ENCODE peak calls at places on chromosomes 11 and 22, in ten cellular contexts. One of them, this sample, is unnamed.

GRCh38 chr11:128232588-128232987 is 354.8 kb downstream of the ETS1 start:
- DNase-seq in T-helper 2 cell: peak
- DNase-seq in epithelial cell of prostate: no peak
- DNase-seq in HS-27A: no peak
- DNase-seq in germinal center: no peak
- DNase-seq in substantia nigra: no peak
- DNase-seq in activated CD4-positive, alpha-beta T cell treated with anti-CD3 and anti-CD28 coated beads, Interleukin-2, amount 50 U/mL, for 24 hours: no peak
- DNase-seq in NCI-H345: no peak
- DNase-seq in CD8-positive, alpha-beta memory T cell: no peak
- DNase-seq in NCI-H1930: no peak
- DNase-seq in this sample: no peak

GRCh38 chr11:9090488-9091043 is 833 bp downstream of the SCUBE2 start:
- DNase-seq in T-helper 2 cell: no peak
- DNase-seq in epithelial cell of prostate: no peak
- DNase-seq in HS-27A: no peak
- DNase-seq in germinal center: no peak
- DNase-seq in substantia nigra: no peak
- DNase-seq in activated CD4-positive, alpha-beta T cell treated with anti-CD3 and anti-CD28 coated beads, Interleukin-2, amount 50 U/mL, for 24 hours: no peak
- DNase-seq in NCI-H345: no peak
- DNase-seq in CD8-positive, alpha-beta memory T cell: no peak
- DNase-seq in NCI-H1930: no peak
- DNase-seq in this sample: no peak

GRCh38 chr11:85756401-85757200 is 54.3 kb downstream of the SYTL2 start:
- DNase-seq in T-helper 2 cell: no peak
- DNase-seq in epithelial cell of prostate: peak
- DNase-seq in HS-27A: no peak
- DNase-seq in germinal center: no peak
- DNase-seq in substantia nigra: no peak
- DNase-seq in activated CD4-positive, alpha-beta T cell treated with anti-CD3 and anti-CD28 coated beads, Interleukin-2, amount 50 U/mL, for 24 hours: no peak
- DNase-seq in NCI-H345: no peak
- DNase-seq in CD8-positive, alpha-beta memory T cell: peak
- DNase-seq in NCI-H1930: no peak
- DNase-seq in this sample: no peak

GRCh38 chr22:37776639-37777005 is 31.1 kb upstream of the GCAT start:
- DNase-seq in T-helper 2 cell: no peak
- DNase-seq in epithelial cell of prostate: no peak
- DNase-seq in HS-27A: no peak
- DNase-seq in germinal center: no peak
- DNase-seq in substantia nigra: no peak
- DNase-seq in activated CD4-positive, alpha-beta T cell treated with anti-CD3 and anti-CD28 coated beads, Interleukin-2, amount 50 U/mL, for 24 hours: no peak
- DNase-seq in NCI-H345: no peak
- DNase-seq in CD8-positive, alpha-beta memory T cell: no peak
- DNase-seq in NCI-H1930: no peak
- DNase-seq in this sample: no peak

GRCh38 chr22:23833911-23834317 is 4.9 kb downstream of the DERL3 start:
- DNase-seq in T-helper 2 cell: no peak
- DNase-seq in epithelial cell of prostate: no peak
- DNase-seq in HS-27A: no peak
- DNase-seq in germinal center: no peak
- DNase-seq in substantia nigra: no peak
- DNase-seq in activated CD4-positive, alpha-beta T cell treated with anti-CD3 and anti-CD28 coated beads, Interleukin-2, amount 50 U/mL, for 24 hours: no peak
- DNase-seq in NCI-H345: no peak
- DNase-seq in CD8-positive, alpha-beta memory T cell: no peak
- DNase-seq in NCI-H1930: no peak
- DNase-seq in this sample: no peak

GRCh38 chr11:1780700-1781592 is 17.2 kb upstream of the CTSD start:
- DNase-seq in T-helper 2 cell: no peak
- DNase-seq in epithelial cell of prostate: no peak
- DNase-seq in HS-27A: no peak
- DNase-seq in germinal center: no peak
- DNase-seq in substantia nigra: no peak
- DNase-seq in activated CD4-positive, alpha-beta T cell treated with anti-CD3 and anti-CD28 coated beads, Interleukin-2, amount 50 U/mL, for 24 hours: no peak
- DNase-seq in NCI-H345: no peak
- DNase-seq in CD8-positive, alpha-beta memory T cell: no peak
- DNase-seq in NCI-H1930: no peak
- DNase-seq in this sample: no peak

GRCh38 chr22:30408388-30409101 is 11.7 kb downstream of the SEC14L2 start:
- DNase-seq in T-helper 2 cell: no peak
- DNase-seq in epithelial cell of prostate: no peak
- DNase-seq in HS-27A: no peak
- DNase-seq in germinal center: no peak
- DNase-seq in substantia nigra: no peak
- DNase-seq in activated CD4-positive, alpha-beta T cell treated with anti-CD3 and anti-CD28 coated beads, Interleukin-2, amount 50 U/mL, for 24 hours: no peak
- DNase-seq in NCI-H345: no peak
- DNase-seq in CD8-positive, alpha-beta memory T cell: no peak
- DNase-seq in NCI-H1930: no peak
- DNase-seq in this sample: no peak

GRCh38 chr11:83047515-83048225 is 24.0 kb downstream of the RAB30 start:
- DNase-seq in T-helper 2 cell: no peak
- DNase-seq in epithelial cell of prostate: no peak
- DNase-seq in HS-27A: no peak
- DNase-seq in germinal center: no peak
- DNase-seq in substantia nigra: no peak
- DNase-seq in activated CD4-positive, alpha-beta T cell treated with anti-CD3 and anti-CD28 coated beads, Interleukin-2, amount 50 U/mL, for 24 hours: no peak
- DNase-seq in NCI-H345: peak
- DNase-seq in CD8-positive, alpha-beta memory T cell: no peak
- DNase-seq in NCI-H1930: peak
- DNase-seq in this sample: no peak

GRCh38 chr22:37741312-37741795 is 44.5 kb downstream of the TRIOBP start:
- DNase-seq in T-helper 2 cell: no peak
- DNase-seq in epithelial cell of prostate: peak
- DNase-seq in HS-27A: no peak
- DNase-seq in germinal center: no peak
- DNase-seq in substantia nigra: no peak
- DNase-seq in activated CD4-positive, alpha-beta T cell treated with anti-CD3 and anti-CD28 coated beads, Interleukin-2, amount 50 U/mL, for 24 hours: no peak
- DNase-seq in NCI-H345: peak
- DNase-seq in CD8-positive, alpha-beta memory T cell: no peak
- DNase-seq in NCI-H1930: no peak
- DNase-seq in this sample: no peak

GRCh38 chr22:43878079-43878795 is 13.6 kb downstream of the PNPLA5 start:
- DNase-seq in T-helper 2 cell: no peak
- DNase-seq in epithelial cell of prostate: no peak
- DNase-seq in HS-27A: no peak
- DNase-seq in germinal center: no peak
- DNase-seq in substantia nigra: no peak
- DNase-seq in activated CD4-positive, alpha-beta T cell treated with anti-CD3 and anti-CD28 coated beads, Interleukin-2, amount 50 U/mL, for 24 hours: no peak
- DNase-seq in NCI-H345: no peak
- DNase-seq in CD8-positive, alpha-beta memory T cell: no peak
- DNase-seq in NCI-H1930: no peak
- DNase-seq in this sample: no peak

GRCh38 chr11:12168114-12168513 is 57.7 kb downstream of the MICAL2 start:
- DNase-seq in T-helper 2 cell: no peak
- DNase-seq in epithelial cell of prostate: no peak
- DNase-seq in HS-27A: no peak
- DNase-seq in germinal center: no peak
- DNase-seq in substantia nigra: no peak
- DNase-seq in activated CD4-positive, alpha-beta T cell treated with anti-CD3 and anti-CD28 coated beads, Interleukin-2, amount 50 U/mL, for 24 hours: no peak
- DNase-seq in NCI-H345: no peak
- DNase-seq in CD8-positive, alpha-beta memory T cell: no peak
- DNase-seq in NCI-H1930: no peak
- DNase-seq in this sample: no peak

GRCh38 chr22:22893891-22894739 is 6.5 kb downstream of the IGLL5 start:
- DNase-seq in T-helper 2 cell: no peak
- DNase-seq in epithelial cell of prostate: no peak
- DNase-seq in HS-27A: no peak
- DNase-seq in germinal center: no peak
- DNase-seq in substantia nigra: no peak
- DNase-seq in activated CD4-positive, alpha-beta T cell treated with anti-CD3 and anti-CD28 coated beads, Interleukin-2, amount 50 U/mL, for 24 hours: no peak
- DNase-seq in NCI-H345: no peak
- DNase-seq in CD8-positive, alpha-beta memory T cell: no peak
- DNase-seq in NCI-H1930: no peak
- DNase-seq in this sample: no peak

GRCh38 chr22:41781508-41781906 is 19.0 kb upstream of the CCDC134 start:
- DNase-seq in T-helper 2 cell: no peak
- DNase-seq in epithelial cell of prostate: no peak
- DNase-seq in HS-27A: no peak
- DNase-seq in germinal center: no peak
- DNase-seq in substantia nigra: no peak
- DNase-seq in activated CD4-positive, alpha-beta T cell treated with anti-CD3 and anti-CD28 coated beads, Interleukin-2, amount 50 U/mL, for 24 hours: no peak
- DNase-seq in NCI-H345: no peak
- DNase-seq in CD8-positive, alpha-beta memory T cell: no peak
- DNase-seq in NCI-H1930: no peak
- DNase-seq in this sample: no peak

GRCh38 chr11:73965076-73965763 is 14.4 kb downstream of the DNAJB13 start:
- DNase-seq in T-helper 2 cell: no peak
- DNase-seq in epithelial cell of prostate: no peak
- DNase-seq in HS-27A: no peak
- DNase-seq in germinal center: no peak
- DNase-seq in substantia nigra: no peak
- DNase-seq in activated CD4-positive, alpha-beta T cell treated with anti-CD3 and anti-CD28 coated beads, Interleukin-2, amount 50 U/mL, for 24 hours: no peak
- DNase-seq in NCI-H345: no peak
- DNase-seq in CD8-positive, alpha-beta memory T cell: no peak
- DNase-seq in NCI-H1930: no peak
- DNase-seq in this sample: no peak

GRCh38 chr22:38890377-38890776 is 18.4 kb upstream of the CBX6 start:
- DNase-seq in T-helper 2 cell: no peak
- DNase-seq in epithelial cell of prostate: no peak
- DNase-seq in HS-27A: no peak
- DNase-seq in germinal center: no peak
- DNase-seq in substantia nigra: no peak
- DNase-seq in activated CD4-positive, alpha-beta T cell treated with anti-CD3 and anti-CD28 coated beads, Interleukin-2, amount 50 U/mL, for 24 hours: no peak
- DNase-seq in NCI-H345: no peak
- DNase-seq in CD8-positive, alpha-beta memory T cell: no peak
- DNase-seq in NCI-H1930: no peak
- DNase-seq in this sample: no peak

GRCh38 chr11:84437129-84438123 is 1151.3 kb upstream of the CCDC90B start:
- DNase-seq in T-helper 2 cell: no peak
- DNase-seq in epithelial cell of prostate: peak
- DNase-seq in HS-27A: no peak
- DNase-seq in germinal center: no peak
- DNase-seq in substantia nigra: no peak
- DNase-seq in activated CD4-positive, alpha-beta T cell treated with anti-CD3 and anti-CD28 coated beads, Interleukin-2, amount 50 U/mL, for 24 hours: no peak
- DNase-seq in NCI-H345: peak
- DNase-seq in CD8-positive, alpha-beta memory T cell: no peak
- DNase-seq in NCI-H1930: no peak
- DNase-seq in this sample: no peak

GRCh38 chr22:29623553-29624169 is 20.2 kb downstream of the NF2 start:
- DNase-seq in T-helper 2 cell: no peak
- DNase-seq in epithelial cell of prostate: no peak
- DNase-seq in HS-27A: no peak
- DNase-seq in germinal center: no peak
- DNase-seq in substantia nigra: no peak
- DNase-seq in activated CD4-positive, alpha-beta T cell treated with anti-CD3 and anti-CD28 coated beads, Interleukin-2, amount 50 U/mL, for 24 hours: no peak
- DNase-seq in NCI-H345: no peak
- DNase-seq in CD8-positive, alpha-beta memory T cell: no peak
- DNase-seq in NCI-H1930: no peak
- DNase-seq in this sample: no peak

GRCh38 chr11:20013346-20014066 is 146.8 kb downstream of the DBX1 start:
- DNase-seq in T-helper 2 cell: no peak
- DNase-seq in epithelial cell of prostate: no peak
- DNase-seq in HS-27A: no peak
- DNase-seq in germinal center: no peak
- DNase-seq in substantia nigra: no peak
- DNase-seq in activated CD4-positive, alpha-beta T cell treated with anti-CD3 and anti-CD28 coated beads, Interleukin-2, amount 50 U/mL, for 24 hours: no peak
- DNase-seq in NCI-H345: peak
- DNase-seq in CD8-positive, alpha-beta memory T cell: no peak
- DNase-seq in NCI-H1930: no peak
- DNase-seq in this sample: no peak

GRCh38 chr11:506950-507726 is at the start of gene RNH1:
- DNase-seq in T-helper 2 cell: peak
- DNase-seq in epithelial cell of prostate: peak
- DNase-seq in HS-27A: peak
- DNase-seq in germinal center: peak
- DNase-seq in substantia nigra: peak
- DNase-seq in activated CD4-positive, alpha-beta T cell treated with anti-CD3 and anti-CD28 coated beads, Interleukin-2, amount 50 U/mL, for 24 hours: peak
- DNase-seq in NCI-H345: peak
- DNase-seq in CD8-positive, alpha-beta memory T cell: peak
- DNase-seq in NCI-H1930: peak
- DNase-seq in this sample: peak

GRCh38 chr22:22944268-22944985 is 56.8 kb downstream of the IGLL5 start:
- DNase-seq in T-helper 2 cell: no peak
- DNase-seq in epithelial cell of prostate: no peak
- DNase-seq in HS-27A: no peak
- DNase-seq in germinal center: no peak
- DNase-seq in substantia nigra: no peak
- DNase-seq in activated CD4-positive, alpha-beta T cell treated with anti-CD3 and anti-CD28 coated beads, Interleukin-2, amount 50 U/mL, for 24 hours: no peak
- DNase-seq in NCI-H345: no peak
- DNase-seq in CD8-positive, alpha-beta memory T cell: no peak
- DNase-seq in NCI-H1930: no peak
- DNase-seq in this sample: no peak

GRCh38 chr11:125871391-125872137 is 15.9 kb upstream of the HYLS1 start:
- DNase-seq in T-helper 2 cell: no peak
- DNase-seq in epithelial cell of prostate: no peak
- DNase-seq in HS-27A: no peak
- DNase-seq in germinal center: peak
- DNase-seq in substantia nigra: no peak
- DNase-seq in activated CD4-positive, alpha-beta T cell treated with anti-CD3 and anti-CD28 coated beads, Interleukin-2, amount 50 U/mL, for 24 hours: no peak
- DNase-seq in NCI-H345: no peak
- DNase-seq in CD8-positive, alpha-beta memory T cell: no peak
- DNase-seq in NCI-H1930: no peak
- DNase-seq in this sample: peak

GRCh38 chr11:74725701-74726100 is 5.5 kb downstream of the CHRDL2 start:
- DNase-seq in T-helper 2 cell: no peak
- DNase-seq in epithelial cell of prostate: no peak
- DNase-seq in HS-27A: no peak
- DNase-seq in germinal center: no peak
- DNase-seq in substantia nigra: no peak
- DNase-seq in activated CD4-positive, alpha-beta T cell treated with anti-CD3 and anti-CD28 coated beads, Interleukin-2, amount 50 U/mL, for 24 hours: no peak
- DNase-seq in NCI-H345: no peak
- DNase-seq in CD8-positive, alpha-beta memory T cell: no peak
- DNase-seq in NCI-H1930: no peak
- DNase-seq in this sample: no peak

GRCh38 chr11:115921540-115921939 is 417.3 kb upstream of the CADM1 start:
- DNase-seq in T-helper 2 cell: no peak
- DNase-seq in epithelial cell of prostate: no peak
- DNase-seq in HS-27A: no peak
- DNase-seq in germinal center: no peak
- DNase-seq in substantia nigra: no peak
- DNase-seq in activated CD4-positive, alpha-beta T cell treated with anti-CD3 and anti-CD28 coated beads, Interleukin-2, amount 50 U/mL, for 24 hours: no peak
- DNase-seq in NCI-H345: no peak
- DNase-seq in CD8-positive, alpha-beta memory T cell: no peak
- DNase-seq in NCI-H1930: no peak
- DNase-seq in this sample: no peak

GRCh38 chr22:21003782-21004181 is 1.9 kb upstream of the THAP7 start:
- DNase-seq in T-helper 2 cell: no peak
- DNase-seq in epithelial cell of prostate: no peak
- DNase-seq in HS-27A: no peak
- DNase-seq in germinal center: no peak
- DNase-seq in substantia nigra: no peak
- DNase-seq in activated CD4-positive, alpha-beta T cell treated with anti-CD3 and anti-CD28 coated beads, Interleukin-2, amount 50 U/mL, for 24 hours: no peak
- DNase-seq in NCI-H345: peak
- DNase-seq in CD8-positive, alpha-beta memory T cell: no peak
- DNase-seq in NCI-H1930: no peak
- DNase-seq in this sample: peak

GRCh38 chr11:65791719-65792213 is 4.9 kb downstream of the OVOL1 start:
- DNase-seq in T-helper 2 cell: peak
- DNase-seq in epithelial cell of prostate: no peak
- DNase-seq in HS-27A: no peak
- DNase-seq in germinal center: peak
- DNase-seq in substantia nigra: no peak
- DNase-seq in activated CD4-positive, alpha-beta T cell treated with anti-CD3 and anti-CD28 coated beads, Interleukin-2, amount 50 U/mL, for 24 hours: no peak
- DNase-seq in NCI-H345: no peak
- DNase-seq in CD8-positive, alpha-beta memory T cell: peak
- DNase-seq in NCI-H1930: no peak
- DNase-seq in this sample: no peak

GRCh38 chr22:37734402-37734700 is 37.5 kb downstream of the TRIOBP start:
- DNase-seq in T-helper 2 cell: no peak
- DNase-seq in epithelial cell of prostate: no peak
- DNase-seq in HS-27A: no peak
- DNase-seq in germinal center: no peak
- DNase-seq in substantia nigra: no peak
- DNase-seq in activated CD4-positive, alpha-beta T cell treated with anti-CD3 and anti-CD28 coated beads, Interleukin-2, amount 50 U/mL, for 24 hours: no peak
- DNase-seq in NCI-H345: no peak
- DNase-seq in CD8-positive, alpha-beta memory T cell: no peak
- DNase-seq in NCI-H1930: no peak
- DNase-seq in this sample: no peak

GRCh38 chr11:80054582-80055165 is 613.8 kb upstream of the TENM4 start:
- DNase-seq in T-helper 2 cell: no peak
- DNase-seq in epithelial cell of prostate: no peak
- DNase-seq in HS-27A: no peak
- DNase-seq in germinal center: no peak
- DNase-seq in substantia nigra: no peak
- DNase-seq in activated CD4-positive, alpha-beta T cell treated with anti-CD3 and anti-CD28 coated beads, Interleukin-2, amount 50 U/mL, for 24 hours: no peak
- DNase-seq in NCI-H345: no peak
- DNase-seq in CD8-positive, alpha-beta memory T cell: no peak
- DNase-seq in NCI-H1930: no peak
- DNase-seq in this sample: no peak